ENCODE peak calls at places on chromosomes 7 and 10, in ten cellular contexts. S is vagina, T is sigmoid colon, I is upper lobe of left lung, O is prostate gland, K is GM12891, N is K562, Y is Panc1, L is GM12892, J is transverse colon. G is an unnamed sample.

GRCh38 chr10:101230185-101230917 is 1.1 kb upstream of the LBX1 start:
- DNase-seq in S (no peak), T (no peak), I (peak), O (no peak), K (no peak), N (no peak), Y (no peak), L (no peak), J (no peak), G (no peak)

GRCh38 chr10:17113346-17113745 is 16.3 kb downstream of the CUBN start:
- DNase-seq in S (no peak), T (no peak), I (no peak), O (no peak), K (no peak), N (no peak), Y (no peak), L (no peak), J (no peak), G (no peak)

GRCh38 chr7:47580811-47581331 is 1.0 kb downstream of the TNS3 start:
- DNase-seq in S (no peak), T (no peak), I (peak), O (no peak), K (no peak), N (no peak), Y (no peak), L (no peak), J (no peak), G (no peak)

GRCh38 chr7:139476139-139476538 is 7.3 kb downstream of the KLRG2 start:
- DNase-seq in S (no peak), T (no peak), I (no peak), O (no peak), K (no peak), N (no peak), Y (no peak), L (no peak), J (no peak), G (no peak)

GRCh38 chr10:133422821-133423771 is 1.3 kb downstream of the SPRN start:
- DNase-seq in S (no peak), T (no peak), I (peak), O (peak), K (no peak), N (no peak), Y (no peak), L (no peak), J (no peak), G (no peak)

GRCh38 chr7:22143496-22143895 is 197.8 kb upstream of the CDCA7L start:
- DNase-seq in S (no peak), T (no peak), I (no peak), O (no peak), K (no peak), N (no peak), Y (no peak), L (no peak), J (no peak), G (no peak)

GRCh38 chr10:72186633-72187330 is 29.0 kb upstream of the ANAPC16 start:
- DNase-seq in S (no peak), T (peak), I (no peak), O (no peak), K (no peak), N (no peak), Y (no peak), L (no peak), J (peak), G (no peak)

GRCh38 chr7:5442757-5443305 is 19.2 kb upstream of the TNRC18 start:
- DNase-seq in S (no peak), T (no peak), I (no peak), O (no peak), K (no peak), N (no peak), Y (no peak), L (no peak), J (no peak), G (no peak)

GRCh38 chr7:113086431-113086888 is at the start of gene GPR85:
- DNase-seq in S (no peak), T (peak), I (peak), O (peak), K (peak), N (peak), Y (no peak), L (peak), J (peak), G (no peak)

GRCh38 chr10:26448706-26449435 is 10.7 kb downstream of the APBB1IP start:
- DNase-seq in S (no peak), T (no peak), I (no peak), O (no peak), K (no peak), N (no peak), Y (no peak), L (no peak), J (peak), G (peak)

GRCh38 chr7:20331912-20332317 is 1.2 kb downstream of the ITGB8 start:
- DNase-seq in S (no peak), T (no peak), I (no peak), O (no peak), K (no peak), N (no peak), Y (no peak), L (no peak), J (no peak), G (no peak)

GRCh38 chr7:38185938-38186337 is 7.9 kb downstream of the STARD3NL start:
- DNase-seq in S (no peak), T (no peak), I (no peak), O (no peak), K (no peak), N (no peak), Y (no peak), L (no peak), J (no peak), G (no peak)

GRCh38 chr10:80613466-80613865 is 75.8 kb downstream of the SH2D4B start:
- DNase-seq in S (no peak), T (no peak), I (no peak), O (peak), K (no peak), N (no peak), Y (no peak), L (no peak), J (no peak), G (no peak)

GRCh38 chr10:114519756-114520288 is 115.5 kb upstream of the AFAP1L2 start:
- DNase-seq in S (no peak), T (no peak), I (no peak), O (no peak), K (no peak), N (no peak), Y (no peak), L (no peak), J (peak), G (no peak)

GRCh38 chr10:88991161-88991899 is 732 bp downstream of the FAS start:
- DNase-seq in S (no peak), T (peak), I (peak), O (peak), K (no peak), N (peak), Y (no peak), L (peak), J (peak), G (no peak)

GRCh38 chr7:54960517-54960916 is 58.3 kb upstream of the EGFR start:
- DNase-seq in S (no peak), T (no peak), I (no peak), O (no peak), K (no peak), N (no peak), Y (no peak), L (no peak), J (no peak), G (no peak)

GRCh38 chr10:130040817-130041330 is 69.8 kb downstream of the C10orf143 start:
- DNase-seq in S (no peak), T (peak), I (no peak), O (no peak), K (no peak), N (no peak), Y (no peak), L (no peak), J (no peak), G (no peak)

GRCh38 chr10:1579671-1580070 is 157.7 kb downstream of the ADARB2 start:
- DNase-seq in S (no peak), T (no peak), I (no peak), O (no peak), K (no peak), N (no peak), Y (no peak), L (no peak), J (no peak), G (no peak)

GRCh38 chr7:45872116-45873034 is 507 bp downstream of the CCDC201 start:
- DNase-seq in S (peak), T (no peak), I (peak), O (no peak), K (no peak), N (peak), Y (no peak), L (no peak), J (no peak), G (no peak)

DNA sequence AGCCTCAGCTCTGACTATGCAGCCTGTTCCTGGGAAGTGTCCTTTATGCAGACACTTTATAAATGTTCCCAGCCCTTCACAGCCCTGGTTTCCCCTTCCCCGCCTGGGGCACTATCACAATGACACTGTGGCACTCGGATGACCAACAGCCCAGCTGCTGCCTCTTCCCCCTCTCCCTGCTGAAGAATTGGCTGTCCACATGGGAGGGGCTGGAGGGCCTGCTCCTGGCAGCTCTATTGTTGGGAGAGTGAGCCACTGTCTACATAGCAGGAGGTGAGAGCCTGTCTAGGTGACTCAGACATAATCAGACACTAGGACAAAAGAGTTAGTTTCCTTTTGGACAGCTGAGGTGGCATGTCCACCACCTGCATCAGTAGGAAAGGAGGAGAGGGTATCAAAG is 437.5 kb downstream of the PLXNA4 start:
- DNase-seq in S (no peak), T (no peak), I (no peak), O (no peak), K (no peak), N (no peak), Y (no peak), L (no peak), J (no peak), G (no peak)
- TF ChIP-seq POLR2AphosphoS5 in S (no peak), T (no peak), I (no peak), O (no peak), K (no peak), N (no peak), Y (no peak), L (no peak), J (no peak), G (no peak)

DNA sequence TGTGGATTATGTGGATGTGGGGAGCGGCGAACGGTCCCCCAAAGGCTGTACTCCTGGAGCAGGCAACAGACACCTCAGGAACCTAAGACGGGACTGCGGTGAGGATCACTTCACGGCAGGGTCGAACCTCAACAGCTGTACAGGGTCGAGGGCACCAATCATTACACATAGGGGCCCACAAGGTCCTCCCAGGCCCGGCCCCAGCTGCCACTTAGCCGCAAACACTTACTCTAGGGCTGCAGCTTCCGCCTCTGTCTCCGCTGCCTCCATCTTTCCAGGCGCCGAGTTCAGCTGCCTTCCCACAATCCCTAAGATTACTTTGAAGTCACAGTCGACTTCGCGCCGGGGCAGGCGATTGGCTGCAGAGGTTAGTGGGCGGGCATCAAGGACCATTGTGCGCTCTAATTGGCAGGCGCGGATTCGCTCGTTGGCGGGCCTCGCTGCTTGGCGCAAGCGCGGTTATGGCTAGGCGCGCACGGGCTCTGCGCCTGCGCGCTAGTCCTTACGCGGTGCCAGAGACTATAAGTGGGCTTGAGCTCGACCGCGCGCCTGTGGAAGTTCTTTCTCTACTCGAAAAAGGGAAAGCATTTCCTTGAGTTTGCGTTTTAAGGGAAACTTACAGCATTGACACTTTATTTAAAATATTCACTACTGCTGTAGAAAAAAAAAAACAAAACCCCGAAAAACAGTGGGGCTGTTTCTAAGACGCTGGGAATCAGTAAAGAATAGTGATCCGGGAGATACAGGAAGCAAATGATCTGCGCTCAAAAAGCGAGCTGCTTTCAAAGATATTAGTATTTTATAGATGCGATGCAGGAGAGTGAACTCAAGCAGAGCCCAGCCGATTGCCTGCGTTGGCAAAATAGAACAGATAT is at the start of gene ZWINT:
- DNase-seq in S (peak), T (peak), I (peak), O (peak), K (peak), N (peak), Y (peak), L (peak), J (peak), G (peak)
- TF ChIP-seq POLR2AphosphoS5 in S (peak), T (peak), I (peak), O (peak), K (peak), N (peak), Y (peak), L (peak), J (peak), G (no peak)

GRCh38 chr10:11608159-11608966 is 3.1 kb downstream of the USP6NL start:
- DNase-seq in S (no peak), T (no peak), I (no peak), O (no peak), K (no peak), N (peak), Y (no peak), L (no peak), J (no peak), G (no peak)
- TF ChIP-seq POLR2AphosphoS5 in S (no peak), T (no peak), I (no peak), O (no peak), K (no peak), N (no peak), Y (no peak), L (no peak), J (no peak), G (no peak)

DNA sequence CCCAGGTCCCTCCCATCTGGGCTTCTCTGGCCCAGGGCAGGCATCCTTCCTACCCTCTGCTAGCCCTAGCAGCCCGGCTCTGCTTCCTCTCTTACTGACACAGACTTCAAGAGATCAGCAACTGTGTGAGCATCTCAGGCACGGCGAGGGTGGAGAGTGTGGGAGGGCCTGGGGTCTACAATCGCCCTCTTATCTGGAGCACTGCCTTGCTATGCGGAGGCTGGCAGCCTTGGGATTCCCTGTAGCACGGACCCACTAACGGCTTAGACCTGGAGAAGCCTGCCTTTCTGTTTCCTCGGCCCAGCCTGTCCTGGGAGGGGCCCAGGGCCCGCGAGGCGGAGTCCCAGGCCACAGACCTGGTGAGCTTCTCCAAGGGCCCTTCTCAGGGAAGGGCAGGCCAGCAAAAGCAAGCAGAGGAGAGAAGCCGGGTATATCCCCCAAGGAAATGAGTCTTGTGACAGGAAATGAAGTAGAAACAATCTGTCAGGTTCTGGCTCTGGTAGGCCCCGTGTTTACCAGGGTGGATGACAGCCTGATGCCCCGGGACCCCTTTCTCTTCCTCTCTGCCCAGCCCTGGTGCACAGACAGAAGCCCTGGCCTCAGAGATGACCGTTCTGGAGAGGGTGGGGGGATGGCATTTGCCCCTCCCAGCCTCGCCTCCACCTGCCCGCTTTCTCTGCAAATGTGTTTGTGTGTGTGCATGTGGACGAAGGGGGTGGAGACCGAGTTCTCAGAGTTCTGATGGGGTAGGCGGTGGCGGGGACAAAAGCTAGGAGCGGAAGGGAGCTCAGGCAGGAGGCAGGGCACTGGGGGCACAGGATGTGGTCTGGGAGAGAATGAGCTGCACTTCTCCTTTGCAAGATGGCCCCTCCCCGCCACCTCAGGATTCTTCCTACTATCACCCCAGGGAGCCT is 2.5 kb downstream of the LRCH4 start:
- DNase-seq in S (no peak), T (peak), I (peak), O (peak), K (no peak), N (peak), Y (no peak), L (peak), J (peak), G (peak)
- TF ChIP-seq POLR2AphosphoS5 in S (no peak), T (no peak), I (no peak), O (no peak), K (no peak), N (no peak), Y (no peak), L (no peak), J (no peak), G (no peak)

GRCh38 chr7:71538210-71538609 is 406.3 kb downstream of the GALNT17 start:
- DNase-seq in S (no peak), T (no peak), I (no peak), O (no peak), K (no peak), N (no peak), Y (no peak), L (no peak), J (no peak), G (no peak)
- TF ChIP-seq POLR2AphosphoS5 in S (no peak), T (no peak), I (no peak), O (peak), K (no peak), N (no peak), Y (no peak), L (no peak), J (no peak), G (no peak)

DNA sequence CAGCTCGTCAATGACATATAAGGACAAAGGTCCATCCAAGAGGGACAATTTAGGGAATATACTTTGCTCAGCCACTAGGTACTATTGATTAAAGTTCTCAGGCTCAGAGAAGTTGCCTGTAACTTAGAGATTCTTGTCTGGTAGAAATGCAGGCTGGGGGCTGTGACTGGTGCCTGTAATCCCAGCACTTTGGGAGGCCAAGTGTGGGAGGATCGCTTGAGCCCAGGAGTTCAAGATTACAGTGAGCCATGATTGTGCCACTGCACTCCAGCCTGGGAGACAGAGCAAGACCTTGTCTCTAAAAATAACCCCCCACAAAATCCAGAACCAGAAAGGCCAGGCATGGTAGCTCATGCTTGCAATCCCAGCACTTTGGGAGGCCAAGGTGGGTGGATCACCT is 36.2 kb upstream of the ACTR3B start:
- DNase-seq in S (no peak), T (no peak), I (no peak), O (no peak), K (no peak), N (no peak), Y (no peak), L (no peak), J (no peak), G (no peak)
- TF ChIP-seq POLR2AphosphoS5 in S (no peak), T (no peak), I (no peak), O (no peak), K (no peak), N (no peak), Y (no peak), L (no peak), J (no peak), G (no peak)

GRCh38 chr7:1238363-1239331 is 6.0 kb downstream of the UNCX start:
- DNase-seq in S (no peak), T (no peak), I (no peak), O (no peak), K (no peak), N (no peak), Y (no peak), L (no peak), J (no peak), G (no peak)

GRCh38 chr7:1237704-1238255 is 5.1 kb downstream of the UNCX start:
- DNase-seq in S (no peak), T (no peak), I (no peak), O (no peak), K (no peak), N (no peak), Y (no peak), L (no peak), J (no peak), G (no peak)

GRCh38 chr7:1240296-1240820 is 7.7 kb downstream of the UNCX start:
- DNase-seq in S (no peak), T (no peak), I (no peak), O (no peak), K (no peak), N (no peak), Y (no peak), L (no peak), J (no peak), G (no peak)

GRCh38 chr7:1240917-1241509 is 8.3 kb downstream of the UNCX start:
- DNase-seq in S (no peak), T (no peak), I (no peak), O (no peak), K (no peak), N (no peak), Y (no peak), L (no peak), J (no peak), G (no peak)

DNA sequence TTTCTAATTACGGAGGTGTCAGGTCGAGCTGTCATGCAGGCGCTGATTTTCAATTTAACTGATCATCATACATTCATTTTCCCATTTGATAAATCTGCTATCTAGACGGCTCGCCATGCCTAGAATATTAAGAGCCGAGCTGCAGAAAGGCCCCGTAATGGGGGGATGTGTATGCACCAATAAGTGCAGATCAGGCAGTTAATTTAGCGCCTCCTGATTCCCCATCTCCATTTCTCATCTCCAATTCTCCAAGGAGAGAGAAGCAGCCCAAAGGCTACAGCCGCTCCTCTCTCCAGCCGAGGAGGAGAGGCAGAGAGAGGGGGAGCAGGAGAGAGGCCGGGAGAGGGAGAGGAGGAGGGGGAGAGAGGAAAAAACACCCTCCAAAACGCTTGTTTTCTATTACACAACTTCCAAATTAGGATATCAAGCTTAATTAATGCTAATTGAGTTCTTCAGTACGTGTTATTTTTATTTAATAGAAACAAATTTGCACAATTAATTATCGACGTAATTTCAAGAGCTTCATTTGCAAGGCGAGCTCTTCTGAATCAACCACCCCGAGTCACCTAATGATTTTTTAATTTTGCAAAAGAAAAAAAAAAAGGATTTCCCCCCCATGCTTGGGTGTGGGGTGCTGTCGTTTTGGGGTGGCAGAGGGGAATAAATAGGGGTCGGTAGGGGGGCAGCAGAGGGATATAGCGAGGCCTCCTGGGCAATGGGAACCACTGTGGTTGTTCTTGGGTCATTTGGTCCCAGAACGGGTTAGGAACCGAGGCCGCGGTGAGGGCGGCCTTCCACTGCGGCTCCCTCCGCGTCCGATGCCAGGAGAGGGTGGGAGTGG is 7.0 kb downstream of the UNCX start:
- DNase-seq in S (no peak), T (no peak), I (no peak), O (no peak), K (no peak), N (no peak), Y (no peak), L (no peak), J (no peak), G (no peak)
- TF ChIP-seq POLR2AphosphoS5 in S (no peak), T (no peak), I (no peak), O (no peak), K (no peak), N (no peak), Y (no peak), L (no peak), J (no peak), G (no peak)

G was measured in esophagus muscularis mucosa.